ENCODE peak calls at places on chromosomes 3 and 15, in seven cellular contexts. N, A, W, F, Z, H and E are unnamed samples.

GRCh38 chr3:177333535-177334495 is 136.5 kb upstream of the TBL1XR1 start:
- DNase-seq in N (no peak), A (no peak), W (peak), F (no peak), Z (no peak), H (peak), E (no peak)

GRCh38 chr3:158167737-158168469 is 58.0 kb downstream of the RSRC1 start:
- DNase-seq in N (peak), A (no peak), W (no peak), F (no peak), Z (no peak), H (no peak), E (no peak)

GRCh38 chr3:191441687-191442086 is 19.3 kb upstream of the PYDC2 start:
- DNase-seq in N (no peak), A (no peak), W (no peak), F (no peak), Z (no peak), H (no peak), E (no peak)

GRCh38 chr3:166788936-166789335 is 591.2 kb downstream of the ZBBX start:
- DNase-seq in N (no peak), A (no peak), W (no peak), F (no peak), Z (no peak), H (no peak), E (no peak)

GRCh38 chr3:126971891-126972351 is 11.0 kb upstream of the PLXNA1 start:
- DNase-seq in N (no peak), A (peak), W (peak), F (peak), Z (no peak), H (peak), E (peak)

GRCh38 chr3:48086736-48087470 is 70.7 kb upstream of the MAP4 start:
- DNase-seq in N (peak), A (no peak), W (no peak), F (no peak), Z (no peak), H (no peak), E (no peak)

GRCh38 chr15:37926136-37926535 is 8.3 kb upstream of the TMCO5A start:
- DNase-seq in N (no peak), A (no peak), W (no peak), F (no peak), Z (no peak), H (no peak), E (no peak)

GRCh38 chr15:48143856-48144255 is 23.1 kb downstream of the SLC24A5 start:
- DNase-seq in N (no peak), A (no peak), W (no peak), F (no peak), Z (no peak), H (no peak), E (no peak)

GRCh38 chr3:98034036-98034435 is 1.1 kb downstream of the GABRR3 start:
- DNase-seq in N (no peak), A (no peak), W (no peak), F (no peak), Z (no peak), H (no peak), E (no peak)

GRCh38 chr15:65655026-65655425 is 33.3 kb downstream of the SLC24A1 start:
- DNase-seq in N (peak), A (no peak), W (no peak), F (no peak), Z (no peak), H (no peak), E (no peak)

GRCh38 chr15:70258369-70259029 is 160.8 kb upstream of the TLE3 start:
- DNase-seq in N (no peak), A (no peak), W (no peak), F (no peak), Z (no peak), H (no peak), E (peak)

GRCh38 chr3:43892535-43892934 is 201.8 kb downstream of the ABHD5 start:
- DNase-seq in N (no peak), A (no peak), W (no peak), F (peak), Z (peak), H (no peak), E (no peak)

GRCh38 chr15:45729146-45729545 is 94.3 kb downstream of the SQOR start:
- DNase-seq in N (no peak), A (no peak), W (no peak), F (no peak), Z (no peak), H (no peak), E (no peak)

GRCh38 chr15:94829887-94830884 is 598.8 kb downstream of the MCTP2 start:
- DNase-seq in N (no peak), A (no peak), W (no peak), F (no peak), Z (no peak), H (no peak), E (no peak)

GRCh38 chr15:73755481-73755880 is 2.3 kb upstream of the INSYN1 start:
- DNase-seq in N (no peak), A (no peak), W (no peak), F (no peak), Z (no peak), H (no peak), E (no peak)

GRCh38 chr15:75031773-75032302 is 8.4 kb downstream of the PPCDC start:
- DNase-seq in N (no peak), A (no peak), W (no peak), F (no peak), Z (no peak), H (no peak), E (no peak)

GRCh38 chr3:29655016-29655415 is 374.1 kb downstream of the RBMS3 start:
- DNase-seq in N (no peak), A (no peak), W (no peak), F (no peak), Z (no peak), H (no peak), E (no peak)

GRCh38 chr15:99961011-99961441 is 227.8 kb upstream of the LYSMD4 start:
- DNase-seq in N (no peak), A (peak), W (no peak), F (peak), Z (no peak), H (peak), E (peak)

GRCh38 chr3:51968175-51968681 is 974 bp upstream of the PCBP4 start:
- DNase-seq in N (peak), A (peak), W (no peak), F (no peak), Z (no peak), H (no peak), E (no peak)

GRCh38 chr3:123084738-123085237 is 18.0 kb downstream of the PDIA5 start:
- DNase-seq in N (peak), A (no peak), W (no peak), F (peak), Z (no peak), H (peak), E (no peak)

GRCh38 chr15:29713784-29714183 is 108.5 kb downstream of the TJP1 start:
- DNase-seq in N (no peak), A (no peak), W (no peak), F (no peak), Z (no peak), H (no peak), E (no peak)

GRCh38 chr3:177589921-177590336 is 392.6 kb upstream of the TBL1XR1 start:
- DNase-seq in N (peak), A (no peak), W (no peak), F (peak), Z (no peak), H (peak), E (peak)

GRCh38 chr15:73655724-73656123 is 22.5 kb upstream of the NPTN start:
- DNase-seq in N (no peak), A (no peak), W (no peak), F (no peak), Z (no peak), H (no peak), E (no peak)

GRCh38 chr3:53806182-53807116 is 39.8 kb downstream of the CHDH start:
- DNase-seq in N (peak), A (no peak), W (no peak), F (peak), Z (peak), H (peak), E (peak)

GRCh38 chr3:57783186-57784088 is 27.3 kb downstream of the SLMAP start:
- DNase-seq in N (no peak), A (no peak), W (no peak), F (no peak), Z (no peak), H (no peak), E (peak)

GRCh38 chr3:12997387-12997786 is 75.8 kb downstream of the IQSEC1 start:
- DNase-seq in N (no peak), A (no peak), W (no peak), F (no peak), Z (no peak), H (no peak), E (no peak)

GRCh38 chr15:77495806-77496589 is 75.3 kb downstream of the HMG20A start:
- DNase-seq in N (no peak), A (no peak), W (no peak), F (peak), Z (no peak), H (peak), E (no peak)
- TF ChIP-seq POLR2A in N (no peak), A (no peak), W (no peak), F (no peak), Z (no peak), H (no peak), E (no peak)

DNA sequence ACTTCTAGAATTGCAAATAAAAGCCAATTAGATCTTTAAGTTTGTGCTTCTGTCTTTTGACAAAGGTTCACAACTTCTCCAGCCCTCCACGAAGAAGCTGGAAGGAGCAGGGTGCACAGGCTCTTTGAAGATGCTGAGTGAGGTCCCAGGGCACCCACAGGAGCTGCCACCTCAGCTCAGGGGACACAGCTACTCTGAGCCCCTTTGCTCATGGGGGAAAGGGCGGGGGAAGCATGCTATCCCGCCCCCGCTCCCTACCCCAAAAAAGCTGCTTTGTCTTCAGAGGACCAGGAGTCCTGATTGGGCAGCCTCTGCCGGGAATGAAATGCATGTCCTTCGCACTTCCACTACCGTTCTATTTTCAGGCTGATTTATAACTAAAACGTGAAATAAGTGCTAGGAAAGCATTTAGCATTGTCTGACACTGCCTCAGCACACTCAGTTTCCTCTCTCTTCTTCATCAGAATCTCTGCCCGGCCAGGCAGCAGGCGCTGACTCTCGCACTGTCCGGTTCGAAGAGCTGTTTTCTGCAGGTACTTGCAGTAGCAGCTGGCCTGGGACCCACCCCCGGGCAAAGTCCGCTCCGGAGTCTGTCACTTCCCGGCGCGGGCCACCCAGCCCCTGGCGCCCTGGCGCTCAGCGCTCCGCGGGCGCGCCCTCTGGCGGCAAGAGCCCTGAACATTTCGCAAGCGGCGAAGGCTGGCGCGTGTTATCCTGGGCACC is 45.5 kb upstream of the KLHL25 start:
- DNase-seq in N (peak), A (peak), W (peak), F (peak), Z (peak), H (peak), E (peak)
- TF ChIP-seq POLR2A in N (peak), A (no peak), W (no peak), F (no peak), Z (no peak), H (no peak), E (peak)

GRCh38 chr3:9818666-9819335 is 8.7 kb downstream of the TTLL3 start:
- DNase-seq in N (no peak), A (no peak), W (no peak), F (no peak), Z (no peak), H (no peak), E (no peak)

GRCh38 chr3:9817437-9817836 is 7.4 kb downstream of the TTLL3 start:
- DNase-seq in N (no peak), A (no peak), W (no peak), F (no peak), Z (no peak), H (no peak), E (no peak)

GRCh38 chr3:9820944-9821343 is 10.9 kb downstream of the TTLL3 start:
- DNase-seq in N (peak), A (no peak), W (no peak), F (no peak), Z (no peak), H (no peak), E (no peak)

GRCh38 chr3:9815986-9816385 is 5.9 kb downstream of the TTLL3 start:
- DNase-seq in N (no peak), A (no peak), W (no peak), F (no peak), Z (no peak), H (no peak), E (no peak)

DNA sequence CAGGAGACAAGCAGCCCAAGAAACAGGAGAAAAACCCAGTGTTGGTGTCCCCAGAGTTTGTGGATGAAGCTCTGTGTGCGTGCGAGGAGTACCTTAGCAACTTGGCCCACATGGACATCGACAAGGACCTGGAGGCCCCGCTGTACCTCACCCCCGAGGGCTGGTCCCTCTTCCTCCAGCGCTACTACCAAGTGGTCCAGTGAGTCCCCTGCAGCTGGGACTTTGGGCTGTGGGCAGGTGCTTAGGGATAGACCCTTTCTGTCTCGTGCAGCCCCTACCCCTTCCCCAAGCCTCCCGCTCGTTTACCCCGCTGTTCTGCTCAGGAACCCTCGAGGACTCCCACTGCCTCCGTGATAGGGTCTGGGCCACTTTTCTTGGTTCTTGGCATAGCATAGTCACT is 10.5 kb downstream of the TTLL3 start:
- DNase-seq in N (no peak), A (no peak), W (no peak), F (no peak), Z (no peak), H (no peak), E (no peak)
- TF ChIP-seq POLR2A in N (no peak), A (no peak), W (no peak), F (no peak), Z (no peak), H (no peak), E (no peak)

GRCh38 chr15:90248760-90249122 is 615 bp upstream of the TTLL13 start:
- DNase-seq in N (no peak), A (no peak), W (no peak), F (no peak), Z (no peak), H (no peak), E (no peak)

GRCh38 chr15:90249123-90249863 is at the start of gene TTLL13:
- DNase-seq in N (peak), A (peak), W (peak), F (peak), Z (no peak), H (peak), E (peak)
- TF ChIP-seq POLR2A in N (peak), A (no peak), W (no peak), F (no peak), Z (no peak), H (no peak), E (peak)

DNA sequence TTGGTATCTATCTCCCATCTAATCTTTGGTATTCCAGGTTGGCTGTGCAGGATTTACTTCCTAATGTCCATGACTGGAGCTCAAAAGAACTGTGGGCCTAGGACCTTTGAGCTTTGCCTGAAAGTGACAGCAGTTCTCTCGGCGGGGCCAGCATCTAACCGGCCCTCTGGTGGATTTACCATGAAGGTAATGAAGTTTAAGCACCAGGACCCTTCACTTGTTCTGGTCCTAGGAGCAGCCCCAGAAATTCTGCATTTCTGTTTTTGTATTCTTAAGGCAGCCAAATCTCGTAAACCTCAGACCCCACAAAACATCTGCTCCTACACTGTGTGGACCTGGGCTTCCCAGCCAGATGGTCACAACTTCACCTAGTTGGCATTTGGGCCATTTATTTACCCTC is 13.0 kb downstream of the CALML4 start:
- DNase-seq in N (peak), A (no peak), W (no peak), F (no peak), Z (no peak), H (no peak), E (no peak)
- TF ChIP-seq POLR2A in N (no peak), A (no peak), W (no peak), F (no peak), Z (no peak), H (no peak), E (no peak)

GRCh38 chr3:56681963-56682457 is 1.1 kb downstream of the TASOR start:
- DNase-seq in N (no peak), A (no peak), W (no peak), F (no peak), Z (no peak), H (no peak), E (no peak)

GRCh38 chr3:56684029-56684428 is 964 bp upstream of the TASOR start:
- DNase-seq in N (no peak), A (no peak), W (no peak), F (no peak), Z (no peak), H (no peak), E (no peak)

GRCh38 chr3:56683122-56683817 is at the start of gene TASOR:
- DNase-seq in N (peak), A (peak), W (peak), F (peak), Z (peak), H (peak), E (peak)

GRCh38 chr3:56680054-56680453 is 3.0 kb downstream of the TASOR start:
- DNase-seq in N (no peak), A (no peak), W (no peak), F (no peak), Z (no peak), H (no peak), E (no peak)

GRCh38 chr3:56682458-56683121 is 475 bp downstream of the TASOR start:
- DNase-seq in N (peak), A (peak), W (peak), F (peak), Z (peak), H (peak), E (peak)
- TF ChIP-seq POLR2A in N (peak), A (peak), W (peak), F (no peak), Z (peak), H (no peak), E (peak)

GRCh38 chr3:122058294-122058693 is 3.1 kb downstream of the CD86 start:
- DNase-seq in N (no peak), A (no peak), W (no peak), F (no peak), Z (no peak), H (no peak), E (no peak)

GRCh38 chr3:122060044-122060694 is 5.0 kb downstream of the CD86 start:
- DNase-seq in N (no peak), A (no peak), W (no peak), F (no peak), Z (no peak), H (no peak), E (no peak)

GRCh38 chr3:122057676-122058075 is 2.5 kb downstream of the CD86 start:
- DNase-seq in N (no peak), A (no peak), W (no peak), F (no peak), Z (no peak), H (no peak), E (no peak)

GRCh38 chr3:122052968-122053367 is 2.2 kb upstream of the CD86 start:
- DNase-seq in N (no peak), A (no peak), W (no peak), F (no peak), Z (no peak), H (no peak), E (no peak)

DNA sequence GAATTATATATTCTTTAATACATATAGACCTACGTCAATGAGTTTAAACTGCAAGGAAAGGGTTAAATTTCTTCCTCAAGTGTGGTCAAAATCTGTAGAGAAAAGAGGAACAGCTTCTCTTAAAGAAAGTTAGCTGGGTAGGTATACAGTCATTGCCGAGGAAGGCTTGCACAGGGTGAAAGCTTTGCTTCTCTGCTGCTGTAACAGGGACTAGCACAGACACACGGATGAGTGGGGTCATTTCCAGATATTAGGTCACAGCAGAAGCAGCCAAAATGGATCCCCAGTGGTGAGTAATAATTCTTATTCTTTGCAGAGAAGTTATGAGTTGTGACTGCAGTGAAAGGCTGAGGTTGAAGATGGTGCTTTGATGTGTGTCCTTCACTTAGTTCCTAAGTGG is at the start of gene CD86:
- DNase-seq in N (no peak), A (no peak), W (no peak), F (no peak), Z (peak), H (peak), E (peak)
- TF ChIP-seq POLR2A in N (no peak), A (no peak), W (peak), F (no peak), Z (peak), H (peak), E (no peak)

GRCh38 chr15:93646193-93646592 is 557.2 kb upstream of the RGMA start:
- DNase-seq in N (no peak), A (no peak), W (no peak), F (no peak), Z (no peak), H (no peak), E (no peak)
- TF ChIP-seq POLR2A in N (no peak), A (no peak), W (no peak), F (no peak), Z (no peak), H (no peak), E (no peak)

GRCh38 chr3:49721165-49721860 is 1.8 kb upstream of the AMIGO3 start:
- DNase-seq in N (no peak), A (peak), W (no peak), F (no peak), Z (no peak), H (no peak), E (no peak)
- TF ChIP-seq POLR2A in N (peak), A (no peak), W (no peak), F (no peak), Z (no peak), H (no peak), E (no peak)

GRCh38 chr15:90839187-90840071 is 29.0 kb upstream of the FURIN start:
- DNase-seq in N (peak), A (no peak), W (no peak), F (peak), Z (peak), H (no peak), E (peak)
- TF ChIP-seq POLR2A in N (no peak), A (no peak), W (no peak), F (no peak), Z (peak), H (no peak), E (peak)